ENCODE peak calls at places on chromosome X, in seven cellular contexts. T, H, B, S, D, W and L are unnamed samples.

GRCh38 chrX:41677661-41678060 is 11.1 kb upstream of the GPR34 start:
- DNase-seq in T (no peak), H (peak), B (no peak), S (no peak), D (no peak), W (no peak), L (no peak)

GRCh38 chrX:147476008-147476407 is 435.7 kb upstream of the FMR1 start:
- DNase-seq in T (peak), H (no peak), B (peak), S (peak), D (no peak), W (no peak), L (peak)

GRCh38 chrX:41541381-41541780 is 94.2 kb downstream of the NYX start:
- DNase-seq in T (no peak), H (peak), B (no peak), S (no peak), D (no peak), W (no peak), L (no peak)

GRCh38 chrX:111504941-111505340 is 6.5 kb upstream of the SERTM2 start:
- DNase-seq in T (no peak), H (no peak), B (no peak), S (no peak), D (no peak), W (no peak), L (no peak)

GRCh38 chrX:134936542-134936941 is 54.2 kb upstream of the SMIM10 start:
- DNase-seq in T (peak), H (peak), B (no peak), S (no peak), D (no peak), W (no peak), L (no peak)

GRCh38 chrX:115988825-115989224 is 181.7 kb upstream of the AGTR2 start:
- DNase-seq in T (no peak), H (no peak), B (no peak), S (no peak), D (no peak), W (no peak), L (no peak)

GRCh38 chrX:154815274-154815818 is 10.1 kb upstream of the MPP1 start:
- DNase-seq in T (no peak), H (no peak), B (no peak), S (no peak), D (no peak), W (no peak), L (no peak)

GRCh38 chrX:56728752-56729151 is 291 bp upstream of the NBDY start:
- DNase-seq in T (peak), H (no peak), B (peak), S (peak), D (no peak), W (no peak), L (peak)

GRCh38 chrX:54808109-54808604 is 612 bp downstream of the MAGED2 start:
- DNase-seq in T (peak), H (peak), B (peak), S (peak), D (peak), W (peak), L (peak)

GRCh38 chrX:154730271-154730883 is 20.5 kb downstream of the GAB3 start:
- DNase-seq in T (no peak), H (peak), B (no peak), S (no peak), D (peak), W (no peak), L (no peak)

GRCh38 chrX:71367396-71367795 is 1.2 kb downstream of the TAF1 start:
- DNase-seq in T (peak), H (no peak), B (no peak), S (no peak), D (no peak), W (no peak), L (no peak)

GRCh38 chrX:41808042-41808441 is 84.1 kb downstream of the GPR82 start:
- DNase-seq in T (no peak), H (no peak), B (no peak), S (no peak), D (no peak), W (no peak), L (no peak)

GRCh38 chrX:11557120-11557519 is 108.6 kb downstream of the ARHGAP6 start:
- DNase-seq in T (peak), H (peak), B (no peak), S (no peak), D (no peak), W (no peak), L (no peak)

GRCh38 chrX:150454508-150455219 is 91.5 kb downstream of the MAMLD1 start:
- DNase-seq in T (no peak), H (no peak), B (no peak), S (no peak), D (no peak), W (no peak), L (no peak)

GRCh38 chrX:53711446-53711845 is 24.9 kb upstream of the HUWE1 start:
- DNase-seq in T (no peak), H (no peak), B (no peak), S (no peak), D (no peak), W (no peak), L (no peak)

GRCh38 chrX:150157291-150157690 is 205.8 kb upstream of the MAMLD1 start:
- DNase-seq in T (no peak), H (no peak), B (no peak), S (no peak), D (no peak), W (no peak), L (no peak)

GRCh38 chrX:8927066-8927465 is 106.9 kb downstream of the FAM9B start:
- DNase-seq in T (no peak), H (no peak), B (no peak), S (no peak), D (no peak), W (no peak), L (no peak)

GRCh38 chrX:47690175-47690574 is 31.2 kb upstream of the UXT start:
- DNase-seq in T (peak), H (peak), B (no peak), S (no peak), D (no peak), W (no peak), L (no peak)

GRCh38 chrX:138411048-138411447 is 300.5 kb downstream of the FGF13 start:
- DNase-seq in T (no peak), H (no peak), B (no peak), S (peak), D (no peak), W (no peak), L (no peak)

GRCh38 chrX:50971390-50971789 is 60.9 kb downstream of the BMP15 start:
- DNase-seq in T (no peak), H (peak), B (no peak), S (no peak), D (no peak), W (no peak), L (no peak)

GRCh38 chrX:144683247-144683646 is 564.1 kb upstream of the SPANXN1 start:
- DNase-seq in T (no peak), H (no peak), B (no peak), S (no peak), D (no peak), W (no peak), L (no peak)

GRCh38 chrX:23904096-23904495 is 3.6 kb downstream of the APOO start:
- DNase-seq in T (no peak), H (peak), B (no peak), S (no peak), D (no peak), W (no peak), L (no peak)

GRCh38 chrX:118603981-118604380 is 108.4 kb downstream of the DOCK11 start:
- DNase-seq in T (peak), H (peak), B (peak), S (peak), D (peak), W (no peak), L (peak)

GRCh38 chrX:24332868-24333267 is 19.0 kb upstream of the SUPT20HL2 start:
- DNase-seq in T (no peak), H (no peak), B (no peak), S (no peak), D (no peak), W (no peak), L (no peak)

GRCh38 chrX:39907964-39908616 is 189.7 kb downstream of the BCOR start:
- DNase-seq in T (peak), H (peak), B (no peak), S (peak), D (peak), W (no peak), L (no peak)

GRCh38 chrX:63250253-63250868 is 100.8 kb downstream of the SPIN4 start:
- DNase-seq in T (peak), H (peak), B (peak), S (peak), D (no peak), W (no peak), L (no peak)

GRCh38 chrX:48540015-48540350 is 469 bp downstream of the TBC1D25 start:
- DNase-seq in T (no peak), H (peak), B (no peak), S (peak), D (no peak), W (no peak), L (no peak)

GRCh38 chrX:110758781-110759180 is 36.8 kb downstream of the CHRDL1 start:
- DNase-seq in T (no peak), H (no peak), B (no peak), S (no peak), D (no peak), W (no peak), L (no peak)

GRCh38 chrX:129540068-129540653 is at the start of gene OCRL:
- DNase-seq in T (peak), H (peak), B (peak), S (peak), D (peak), W (peak), L (peak)

GRCh38 chrX:153348421-153348820 is 14.5 kb downstream of the ZNF275 start:
- DNase-seq in T (no peak), H (no peak), B (no peak), S (no peak), D (no peak), W (no peak), L (no peak)

GRCh38 chrX:153349952-153350351 is 16.0 kb downstream of the ZNF275 start:
- DNase-seq in T (no peak), H (peak), B (no peak), S (no peak), D (no peak), W (no peak), L (no peak)

GRCh38 chrX:153352858-153353257 is 18.9 kb downstream of the ZNF275 start:
- DNase-seq in T (no peak), H (no peak), B (no peak), S (no peak), D (no peak), W (no peak), L (no peak)

GRCh38 chrX:153353416-153353815 is 19.5 kb downstream of the ZNF275 start:
- DNase-seq in T (no peak), H (no peak), B (no peak), S (no peak), D (no peak), W (no peak), L (no peak)

GRCh38 chrX:153351981-153352380 is 18.0 kb downstream of the ZNF275 start:
- DNase-seq in T (no peak), H (no peak), B (no peak), S (no peak), D (no peak), W (no peak), L (no peak)
- TF ChIP-seq CTCF in T (no peak), H (no peak), B (no peak), S (no peak), D (no peak), W (no peak), L (no peak)

GRCh38 chrX:114165537-114165936 is 418.3 kb upstream of the HTR2C start:
- DNase-seq in T (no peak), H (no peak), B (no peak), S (no peak), D (no peak), W (no peak), L (no peak)

GRCh38 chrX:114166601-114167000 is 417.3 kb upstream of the HTR2C start:
- DNase-seq in T (no peak), H (no peak), B (no peak), S (no peak), D (no peak), W (no peak), L (no peak)

DNA sequence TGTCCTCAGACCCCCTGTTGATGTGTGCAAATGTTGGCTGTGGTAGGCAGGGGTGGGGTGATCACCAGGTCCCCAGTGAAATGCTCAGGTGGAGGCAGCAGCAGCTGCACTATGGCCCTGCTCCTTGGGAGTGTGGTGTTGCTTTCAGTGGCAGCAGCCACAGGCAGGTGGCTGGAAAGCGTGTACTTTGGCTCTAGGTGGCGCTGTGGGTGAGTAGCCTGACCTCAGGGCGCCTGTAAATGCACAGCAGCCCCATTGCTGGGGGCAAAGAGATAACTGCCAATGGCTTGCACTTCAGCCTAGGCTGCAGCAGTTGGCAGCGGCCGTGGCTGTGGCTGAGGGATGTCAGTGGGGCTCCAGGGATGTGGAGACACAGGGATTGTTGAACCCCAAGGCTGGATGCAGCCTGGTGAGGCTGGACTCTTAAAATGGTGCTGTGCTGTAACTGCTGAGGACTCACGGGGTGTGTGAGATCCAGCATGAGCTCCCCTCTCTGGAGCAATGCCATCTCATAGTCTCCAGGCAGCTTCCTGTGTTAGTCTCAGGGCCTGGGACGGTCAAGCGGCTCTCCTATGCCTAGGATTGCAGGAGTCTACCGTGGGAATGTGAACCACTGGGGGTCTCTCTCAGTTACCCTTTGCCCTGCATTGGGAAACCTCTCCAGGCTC is 421.7 kb upstream of the HTR2C start:
- DNase-seq in T (peak), H (no peak), B (peak), S (peak), D (no peak), W (no peak), L (peak)
- TF ChIP-seq CTCF in T (no peak), H (no peak), B (peak), S (no peak), D (no peak), W (no peak), L (no peak)

GRCh38 chrX:20254712-20255299 is 11.9 kb downstream of the RPS6KA3 start:
- DNase-seq in T (no peak), H (peak), B (no peak), S (no peak), D (no peak), W (no peak), L (no peak)

GRCh38 chrX:20248592-20249192 is 18.0 kb downstream of the RPS6KA3 start:
- DNase-seq in T (no peak), H (no peak), B (no peak), S (no peak), D (no peak), W (no peak), L (no peak)

GRCh38 chrX:20253232-20253543 is 13.5 kb downstream of the RPS6KA3 start:
- DNase-seq in T (no peak), H (no peak), B (no peak), S (no peak), D (no peak), W (no peak), L (no peak)

DNA sequence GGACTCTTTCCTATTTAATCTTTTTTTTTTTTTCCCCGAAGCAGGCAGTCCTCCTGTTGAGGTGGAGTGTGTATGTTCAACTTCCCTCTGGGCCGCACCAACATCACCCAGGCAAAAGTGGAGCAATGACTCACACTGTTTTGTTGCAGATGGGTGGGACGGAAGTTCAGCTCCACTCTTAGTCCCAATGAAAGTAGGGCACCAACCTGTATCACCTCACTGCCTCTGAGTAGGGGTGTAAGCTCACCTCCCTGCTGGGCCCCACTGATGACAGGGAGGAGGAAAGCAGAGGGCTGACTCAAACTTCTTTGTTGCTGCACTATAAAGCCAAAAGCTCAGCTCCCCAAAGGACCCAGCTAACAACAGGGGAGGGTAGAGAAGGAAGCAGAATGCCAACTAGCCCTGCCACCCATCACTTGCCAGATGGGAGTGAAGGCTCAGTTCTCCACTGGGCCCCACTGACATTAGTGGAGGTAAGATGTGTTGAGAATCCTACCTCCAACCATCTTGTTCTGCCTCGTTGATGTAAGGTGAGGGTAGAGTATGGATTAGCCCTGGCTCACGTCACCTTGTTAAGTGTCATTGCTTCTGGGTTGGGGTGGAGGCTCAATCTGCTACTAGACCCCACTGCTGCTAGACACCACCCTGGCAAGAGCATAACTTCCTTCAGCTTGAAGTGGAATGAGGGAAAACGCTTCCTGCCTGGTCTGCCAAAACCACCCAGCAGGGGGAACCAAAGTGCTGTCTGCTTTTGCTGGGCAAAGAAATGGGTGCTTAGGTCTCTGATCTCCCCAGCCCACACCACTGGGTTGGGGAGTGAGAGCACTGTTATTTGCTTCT is 14.1 kb downstream of the RPS6KA3 start:
- DNase-seq in T (peak), H (peak), B (peak), S (peak), D (peak), W (no peak), L (peak)
- TF ChIP-seq CTCF in T (peak), H (peak), B (peak), S (peak), D (peak), W (peak), L (peak)

GRCh38 chrX:132716006-132716405 is 227.2 kb upstream of the MBNL3 start:
- DNase-seq in T (no peak), H (no peak), B (no peak), S (no peak), D (no peak), W (no peak), L (no peak)
- TF ChIP-seq CTCF in T (peak), H (peak), B (peak), S (peak), D (no peak), W (no peak), L (no peak)

DNA sequence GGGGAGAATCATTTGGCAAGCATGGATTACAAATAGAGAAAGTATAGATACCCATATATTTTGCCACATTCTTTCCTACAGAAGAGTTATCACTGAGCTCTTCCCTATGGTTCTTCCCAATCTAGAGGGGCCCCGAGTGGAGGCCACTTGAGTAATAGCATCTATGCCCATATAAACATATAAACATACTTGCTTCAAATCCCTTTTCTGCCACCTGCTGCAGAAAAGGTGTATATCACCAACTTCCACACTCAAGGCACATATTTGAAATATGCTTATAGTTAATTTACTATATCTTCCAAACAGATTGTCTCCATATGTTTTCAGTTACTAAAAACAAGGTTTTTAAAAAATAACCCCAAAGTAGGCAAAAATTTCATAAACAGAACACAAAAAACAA is 642.8 kb upstream of the DIPK2B start:
- DNase-seq in T (peak), H (no peak), B (no peak), S (peak), D (no peak), W (no peak), L (no peak)
- TF ChIP-seq CTCF in T (peak), H (no peak), B (no peak), S (no peak), D (peak), W (no peak), L (no peak)

GRCh38 chrX:33741807-33742206 is 390.3 kb downstream of the FAM47A start:
- DNase-seq in T (no peak), H (no peak), B (no peak), S (no peak), D (no peak), W (no peak), L (no peak)
- TF ChIP-seq CTCF in T (no peak), H (no peak), B (no peak), S (no peak), D (no peak), W (no peak), L (no peak)

DNA sequence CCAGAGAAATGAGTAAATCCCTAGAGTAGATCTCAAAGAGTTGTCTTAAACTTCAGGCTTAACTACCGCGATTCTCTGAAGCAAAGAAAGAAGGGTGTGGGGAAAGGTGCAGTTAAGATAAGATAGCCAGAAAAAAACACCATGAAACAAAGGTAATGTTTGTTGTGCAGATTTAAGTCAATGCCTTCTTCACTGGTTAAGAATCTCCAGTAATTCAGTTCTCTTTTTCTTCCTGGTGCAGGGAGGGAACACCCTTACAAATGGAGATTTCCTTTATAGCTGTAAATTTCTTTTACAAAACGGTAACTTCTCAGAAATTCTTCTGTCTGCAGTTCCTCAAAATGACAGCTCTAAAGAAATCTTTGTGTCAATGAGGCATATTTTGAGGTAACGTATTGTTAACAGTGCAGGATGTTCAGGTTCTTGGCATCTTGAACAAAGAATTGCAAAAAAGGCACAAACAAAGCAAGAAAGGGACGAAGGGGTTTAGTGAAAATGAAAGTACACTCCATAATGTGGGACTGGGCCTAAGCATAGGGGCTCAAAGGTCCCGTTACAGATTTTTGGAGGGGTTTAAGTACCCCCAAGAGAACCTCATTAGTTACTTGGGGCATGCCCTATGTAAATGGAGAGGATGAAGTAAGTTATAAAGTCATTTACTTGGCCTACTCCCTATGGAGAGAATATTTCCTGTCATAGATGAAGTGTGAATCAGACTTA is 491.9 kb downstream of the PCDH11X start:
- DNase-seq in T (no peak), H (no peak), B (no peak), S (no peak), D (no peak), W (no peak), L (no peak)
- TF ChIP-seq CTCF in T (no peak), H (no peak), B (no peak), S (no peak), D (no peak), W (no peak), L (no peak)